ENCODE peak calls at places on chromosome 10, in ten cellular contexts. Z, Q, O, L, N, C, H, B, I and K are unnamed samples.
A peak's percentile ranks its signal among the peaks of the same experiment; 100 is the strongest.

GRCh38 chr10:71964669-71965515 is 697 bp downstream of the CHST3 start:
- DNase-seq in Z (peak; percentile 76), B (no peak), I (no peak), Q (no peak), L (peak; percentile 82), N (peak; percentile 54), O (peak; percentile 42), C (peak; percentile 89), H (no peak), K (no peak)

GRCh38 chr10:22605168-22605567 is 109.2 kb downstream of the PIP4K2A start:
- DNase-seq in O (no peak), C (no peak), B (no peak), Z (no peak), Q (no peak), N (no peak), H (no peak), L (peak; percentile 53), I (no peak), K (no peak)

GRCh38 chr10:86671985-86672710 is 3.8 kb downstream of the LDB3 start:
- DNase-seq in I (no peak), L (no peak), O (no peak), H (no peak), Q (no peak), B (no peak), C (peak; percentile 88), N (no peak), Z (no peak), K (no peak)

GRCh38 chr10:110977662-110978061 is 58.3 kb downstream of the SHOC2 start:
- DNase-seq in I (no peak), N (no peak), H (no peak), C (no peak), Q (no peak), B (no peak), O (no peak), Z (no peak), L (no peak), K (no peak)

GRCh38 chr10:36779238-36779846 is 346.1 kb upstream of the ANKRD30A start:
- DNase-seq in Q (no peak), I (no peak), H (no peak), B (no peak), N (no peak), O (peak; percentile 70), Z (peak; percentile 74), L (peak; percentile 57), C (no peak), K (no peak)

GRCh38 chr10:116891208-116891607 is 41.9 kb downstream of the ENO4 start:
- DNase-seq in N (no peak), Z (no peak), I (no peak), L (peak; percentile 80), H (no peak), B (no peak), C (no peak), O (no peak), Q (no peak), K (no peak)

GRCh38 chr10:70679498-70679897 is 7.2 kb downstream of the ADAMTS14 start:
- DNase-seq in Q (no peak), N (no peak), Z (no peak), C (peak; percentile 73), I (no peak), O (no peak), H (no peak), L (no peak), B (no peak), K (no peak)

GRCh38 chr10:78931333-78932083 is 137.3 kb upstream of the ZMIZ1 start:
- DNase-seq in O (no peak), B (no peak), Q (peak; percentile 93), L (peak; percentile 57), N (no peak), Z (peak; percentile 64), I (no peak), C (peak; percentile 84), H (no peak), K (no peak)

GRCh38 chr10:104322416-104322782 is 15.9 kb downstream of the ITPRIP start:
- DNase-seq in B (no peak), Z (peak; percentile 52), I (peak; percentile 27), O (no peak), C (no peak), Q (no peak), N (peak; percentile 78), H (no peak), L (peak; percentile 92), K (no peak)

GRCh38 chr10:11789294-11789693 is 33.9 kb upstream of the PROSER2 start:
- DNase-seq in Z (no peak), O (no peak), N (no peak), Q (no peak), I (no peak), C (no peak), B (no peak), L (no peak), H (no peak), K (no peak)

GRCh38 chr10:47366731-47367460 is 17.2 kb downstream of the ZNF488 start:
- DNase-seq in H (no peak), L (no peak), I (no peak), Q (no peak), C (peak; percentile 2), O (no peak), Z (no peak), B (no peak), N (no peak), K (no peak)

GRCh38 chr10:5442056-5442989 is 30.0 kb downstream of the NET1 start:
- DNase-seq in L (peak; percentile 53), O (peak; percentile 51), I (peak; percentile 28), Z (no peak), C (no peak), B (no peak), N (peak; percentile 74), Q (no peak), H (no peak), K (peak; percentile 22)

GRCh38 chr10:77628906-77629730 is 8.5 kb downstream of the KCNMA1 start:
- DNase-seq in H (no peak), C (no peak), I (no peak), B (no peak), O (peak; percentile 65), N (no peak), Z (no peak), Q (no peak), L (peak; percentile 81), K (no peak)

GRCh38 chr10:80356563-80356999 is at the start of the genes DYDC1 and DYDC2:
- DNase-seq in I (peak; percentile 30), B (no peak), L (peak; percentile 45), Q (no peak), O (no peak), N (peak; percentile 65), C (peak; percentile 60), Z (peak; percentile 95), H (no peak), K (peak; percentile 66)

GRCh38 chr10:91907914-91908357 is 1.4 kb downstream of the FGFBP3 start:
- DNase-seq in O (peak; percentile 29), I (no peak), L (no peak), C (peak; percentile 52), B (no peak), Z (peak; percentile 76), H (no peak), N (no peak), Q (no peak), K (no peak)

GRCh38 chr10:91910467-91910866 is 1.2 kb upstream of the FGFBP3 start:
- DNase-seq in H (no peak), Q (no peak), L (no peak), B (no peak), C (no peak), O (no peak), I (no peak), N (no peak), Z (no peak), K (no peak)

GRCh38 chr10:91908358-91909177 is 718 bp downstream of the FGFBP3 start:
- DNase-seq in N (peak; percentile 87), C (peak; percentile 87), I (peak; percentile 71), H (peak; percentile 80), B (peak; percentile 38), L (peak; percentile 71), O (peak; percentile 92), Z (peak; percentile 91), Q (no peak), K (peak; percentile 85)

GRCh38 chr10:91907033-91907594 is 2.2 kb downstream of the FGFBP3 start:
- DNase-seq in Z (no peak), C (no peak), Q (no peak), O (no peak), I (no peak), H (no peak), N (no peak), L (no peak), B (no peak), K (no peak)

GRCh38 chr10:91909178-91909677 is at the start of gene FGFBP3:
- DNase-seq in L (peak; percentile 21), N (peak; percentile 49), C (no peak), O (peak; percentile 65), Z (peak; percentile 83), H (no peak), Q (no peak), I (peak; percentile 13), B (no peak), K (no peak)
- H3K27ac ChIP-seq in L (no peak within 1 kb of the TSS), N (peak within 1 kb of the TSS; percentile 55), C (peak within 1 kb of the TSS; percentile 74), O (peak within 1 kb of the TSS; percentile 92), Z (peak within 1 kb of the TSS; percentile 76), H (peak within 1 kb of the TSS; percentile 84), Q (peak within 1 kb of the TSS; percentile 64), I (peak within 1 kb of the TSS; percentile 70), B (peak within 1 kb of the TSS; percentile 76), K (peak within 1 kb of the TSS; percentile 73)

DNA sequence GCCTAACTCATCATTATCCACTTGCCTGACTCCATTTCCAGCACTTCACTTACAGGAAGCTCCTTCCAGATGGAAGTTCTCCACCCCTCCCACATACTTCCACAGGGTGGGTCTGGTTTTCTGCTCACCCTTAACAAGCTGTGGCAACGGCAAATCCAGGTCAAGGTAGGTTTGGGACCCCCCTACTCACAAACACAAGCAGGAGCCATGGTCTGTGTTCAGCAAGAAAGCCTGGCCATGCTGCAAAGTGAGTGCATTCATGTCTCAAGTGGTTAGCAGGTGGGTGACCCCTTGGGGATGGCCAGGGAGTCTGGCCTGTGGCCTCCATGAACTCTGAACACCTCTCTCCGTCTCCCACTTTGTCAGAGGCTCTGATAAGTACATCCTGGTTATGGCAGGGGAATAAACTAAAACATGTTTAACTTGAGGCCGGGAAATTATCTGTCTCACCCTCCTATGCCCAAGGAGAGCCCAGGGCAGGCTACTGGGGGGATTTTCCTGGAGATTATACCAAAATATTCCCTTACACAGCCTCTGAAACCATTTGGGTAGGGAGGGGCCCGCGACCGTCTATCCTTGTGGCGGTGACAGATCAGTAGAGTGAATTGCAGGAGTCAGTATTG is 847 bp downstream of the XPNPEP1 start:
- DNase-seq in O (no peak), C (no peak), I (no peak), N (no peak), Q (no peak), Z (no peak), L (no peak), H (no peak), B (no peak), K (no peak)
- H3K4me1 ChIP-seq in O (peaks cover 12% of the 10 kb centered on the region), C (peaks cover 13% of the 10 kb centered on the region), I (peaks cover 47% of the 10 kb centered on the region), N (peaks cover 32% of the 10 kb centered on the region), Q (peaks cover 29% of the 10 kb centered on the region), Z (no peaks in the 10 kb centered on the region), L (peaks cover 10% of the 10 kb centered on the region), H (peaks cover 2% of the 10 kb centered on the region), B (peaks cover 26% of the 10 kb centered on the region), K (peaks cover 37% of the 10 kb centered on the region)

GRCh38 chr10:556971-557370 is 132.5 kb downstream of the DIP2C start:
- DNase-seq in C (no peak), Q (no peak), L (no peak), O (no peak), N (no peak), B (no peak), H (no peak), Z (peak; percentile 36), I (no peak), K (no peak)
- H3K4me3 ChIP-seq in C (no peak overlapping the region), Q (no peak overlapping the region), L (no peak overlapping the region), O (no peak overlapping the region), N (no peak overlapping the region), B (no peak overlapping the region), H (no peak overlapping the region), Z (no peak overlapping the region), I (no peak overlapping the region), K (no peak overlapping the region)

GRCh38 chr10:57624066-57624465 is 643.6 kb downstream of the IPMK start:
- DNase-seq in N (no peak), H (no peak), O (peak; percentile 4), Q (no peak), B (no peak), I (no peak), C (no peak), Z (no peak), L (peak; percentile 79), K (no peak)
- H3K27ac ChIP-seq in N (no peak overlapping the region), H (no peak overlapping the region), O (no peak overlapping the region), Q (no peak overlapping the region), B (no peak overlapping the region), I (no peak overlapping the region), C (no peak overlapping the region), Z (no peak overlapping the region), L (peak overlapping the region; percentile 44), K (no peak overlapping the region)